ENCODE peak calls at places on chromosomes 5 and 9, in eight cellular contexts. M is cardiac muscle cell, T is breast epithelium, W is PC-3, B is adipocyte, U is upper lobe of right lung, S is astrocyte, Z is PC-9. A is an unnamed sample. For H3K4me1 and H3K27me3, the result is how much of the 10 kb centered on the place peaks cover.

GRCh38 chr9:101433229-101433628 is 2.3 kb downstream of the ALDOB start:
- DNase-seq in M (no peak), T (no peak), W (no peak), B (no peak), U (no peak), S (no peak), Z (no peak), A (no peak)

GRCh38 chr5:134053840-134054338 is 49.1 kb upstream of the VDAC1 start:
- DNase-seq in M (peak), T (no peak), W (peak), B (no peak), U (no peak), S (peak), Z (peak), A (no peak)

GRCh38 chr5:95664204-95664786 is 17.7 kb downstream of the RFESD start:
- DNase-seq in M (peak), T (no peak), W (peak), B (peak), U (no peak), S (peak), Z (no peak), A (no peak)

GRCh38 chr5:10555134-10555733 is 8.6 kb upstream of the ANKRD33B start:
- DNase-seq in M (no peak), T (no peak), W (peak), B (peak), U (no peak), S (peak), Z (peak), A (no peak)

GRCh38 chr5:120152472-120152871 is 311.6 kb upstream of the PRR16 start:
- DNase-seq in M (peak), T (no peak), W (peak), B (peak), U (no peak), S (peak), Z (no peak), A (no peak)

GRCh38 chr9:103193992-103194391 is 198.9 kb downstream of the CYLC2 start:
- DNase-seq in M (no peak), T (no peak), W (no peak), B (no peak), U (no peak), S (no peak), Z (no peak), A (no peak)

GRCh38 chr9:35948451-35948850 is 9.5 kb downstream of the OR2S2 start:
- DNase-seq in M (peak), T (no peak), W (no peak), B (no peak), U (no peak), S (no peak), Z (no peak), A (no peak)

GRCh38 chr5:143638654-143639053 is 173.3 kb upstream of the HMHB1 start:
- DNase-seq in M (no peak), T (no peak), W (no peak), B (no peak), U (no peak), S (no peak), Z (no peak), A (no peak)

GRCh38 chr9:105280730-105281129 is 36.3 kb downstream of the SLC44A1 start:
- DNase-seq in M (no peak), T (no peak), W (peak), B (no peak), U (no peak), S (peak), Z (no peak), A (no peak)

GRCh38 chr5:129460121-129460950 is at the start of gene ADAMTS19:
- DNase-seq in M (peak), T (no peak), W (peak), B (peak), U (no peak), S (peak), Z (no peak), A (no peak)

GRCh38 chr5:147661576-147661975 is 121.0 kb downstream of the JAKMIP2 start:
- DNase-seq in M (peak), T (no peak), W (no peak), B (no peak), U (no peak), S (peak), Z (no peak), A (no peak)

GRCh38 chr5:140575309-140575708 is 10.7 kb downstream of the SLC35A4 start:
- DNase-seq in M (peak), T (no peak), W (peak), B (peak), U (peak), S (no peak), Z (no peak), A (no peak)

GRCh38 chr9:118236625-118237024 is 532.4 kb downstream of the TLR4 start:
- DNase-seq in M (no peak), T (no peak), W (no peak), B (no peak), U (no peak), S (no peak), Z (no peak), A (no peak)

GRCh38 chr5:137466888-137467287 is 32.2 kb downstream of the SPOCK1 start:
- DNase-seq in M (peak), T (no peak), W (no peak), B (no peak), U (no peak), S (peak), Z (no peak), A (no peak)

GRCh38 chr9:125966456-125966855 is 219.3 kb downstream of the PBX3 start:
- DNase-seq in M (no peak), T (no peak), W (no peak), B (no peak), U (no peak), S (no peak), Z (no peak), A (no peak)

GRCh38 chr5:55847837-55848236 is 3.3 kb upstream of the IL31RA start:
- DNase-seq in M (peak), T (no peak), W (no peak), B (no peak), U (no peak), S (peak), Z (no peak), A (no peak)

GRCh38 chr9:93665566-93666278 is 89.3 kb downstream of the PHF2 start:
- DNase-seq in M (no peak), T (peak), W (no peak), B (no peak), U (no peak), S (no peak), Z (no peak), A (no peak)

GRCh38 chr5:73115399-73116051 is 4.8 kb upstream of the TMEM171 start:
- DNase-seq in M (peak), T (no peak), W (peak), B (peak), U (no peak), S (peak), Z (peak), A (no peak)

GRCh38 chr5:130885027-130885426 is 280.0 kb downstream of the HINT1 start:
- DNase-seq in M (no peak), T (no peak), W (no peak), B (no peak), U (no peak), S (no peak), Z (no peak), A (no peak)

GRCh38 chr5:150148408-150148927 is 7.2 kb downstream of the PDGFRB start:
- DNase-seq in M (peak), T (no peak), W (peak), B (no peak), U (no peak), S (no peak), Z (no peak), A (no peak)

GRCh38 chr9:133023117-133023890 is 7.5 kb upstream of the GTF3C5 start:
- DNase-seq in M (peak), T (no peak), W (no peak), B (no peak), U (no peak), S (no peak), Z (no peak), A (peak)

GRCh38 chr9:76927540-76928240 is 21.8 kb upstream of the PRUNE2 start:
- DNase-seq in M (peak), T (no peak), W (peak), B (no peak), U (no peak), S (peak), Z (no peak), A (no peak)

GRCh38 chr5:89313044-89313443 is 430.1 kb upstream of the MEF2C start:
- DNase-seq in M (peak), T (no peak), W (peak), B (peak), U (no peak), S (peak), Z (no peak), A (no peak)

GRCh38 chr5:170338933-170339779 is 41.6 kb upstream of the LCP2 start:
- DNase-seq in M (no peak), T (no peak), W (no peak), B (no peak), U (no peak), S (no peak), Z (no peak), A (peak)

GRCh38 chr9:94165592-94166236 is 81.5 kb downstream of the PTPDC1 start:
- DNase-seq in M (peak), T (peak), W (peak), B (peak), U (peak), S (peak), Z (peak), A (peak)

GRCh38 chr5:63959177-63959982 is 2.9 kb downstream of the HTR1A start:
- DNase-seq in M (peak), T (no peak), W (peak), B (no peak), U (peak), S (no peak), Z (no peak), A (no peak)

GRCh38 chr9:34571180-34571800 is 18.2 kb downstream of the CNTFR start:
- DNase-seq in M (peak), T (no peak), W (no peak), B (no peak), U (no peak), S (no peak), Z (no peak), A (no peak)

GRCh38 chr9:16105576-16105975 is 552.7 kb downstream of the CCDC171 start:
- DNase-seq in M (peak), T (no peak), W (no peak), B (peak), U (no peak), S (peak), Z (no peak), A (no peak)

GRCh38 chr5:14526493-14526892 is 55.1 kb upstream of the OTULINL start:
- DNase-seq in M (no peak), T (no peak), W (no peak), B (no peak), U (no peak), S (no peak), Z (no peak), A (no peak)

GRCh38 chr5:16626696-16627264 is 10.0 kb upstream of the RETREG1 start:
- DNase-seq in M (peak), T (no peak), W (no peak), B (peak), U (no peak), S (no peak), Z (no peak), A (peak)

GRCh38 chr9:3946840-3947239 is 353.0 kb downstream of the GLIS3 start:
- DNase-seq in M (no peak), T (no peak), W (no peak), B (no peak), U (no peak), S (no peak), Z (no peak), A (no peak)

GRCh38 chr5:96765043-96765442 is 42.7 kb downstream of the ERAP1 start:
- DNase-seq in M (no peak), T (no peak), W (no peak), B (no peak), U (no peak), S (no peak), Z (no peak), A (no peak)

GRCh38 chr9:122261469-122261881 is 3.2 kb downstream of the RBM18 start:
- DNase-seq in M (peak), T (peak), W (peak), B (peak), U (peak), S (peak), Z (peak), A (no peak)
- H3K4me1 ChIP-seq in M (under half), T (under half), W (under half), B (under half), U (under half), S (under half), Z (under half), A (under half)

GRCh38 chr5:112737472-112738179 is at the start of gene APC:
- DNase-seq in M (peak), T (peak), W (no peak), B (peak), U (peak), S (peak), Z (peak), A (peak)

GRCh38 chr5:112738180-112738560 is 485 bp downstream of the APC start:
- DNase-seq in M (peak), T (no peak), W (no peak), B (peak), U (no peak), S (no peak), Z (no peak), A (peak)

GRCh38 chr5:112735702-112736101 is 2.0 kb upstream of the APC start:
- DNase-seq in M (peak), T (no peak), W (peak), B (peak), U (no peak), S (peak), Z (peak), A (no peak)

GRCh38 chr5:112734597-112734996 is 3.1 kb upstream of the APC start:
- DNase-seq in M (no peak), T (no peak), W (no peak), B (no peak), U (no peak), S (no peak), Z (no peak), A (no peak)

DNA sequence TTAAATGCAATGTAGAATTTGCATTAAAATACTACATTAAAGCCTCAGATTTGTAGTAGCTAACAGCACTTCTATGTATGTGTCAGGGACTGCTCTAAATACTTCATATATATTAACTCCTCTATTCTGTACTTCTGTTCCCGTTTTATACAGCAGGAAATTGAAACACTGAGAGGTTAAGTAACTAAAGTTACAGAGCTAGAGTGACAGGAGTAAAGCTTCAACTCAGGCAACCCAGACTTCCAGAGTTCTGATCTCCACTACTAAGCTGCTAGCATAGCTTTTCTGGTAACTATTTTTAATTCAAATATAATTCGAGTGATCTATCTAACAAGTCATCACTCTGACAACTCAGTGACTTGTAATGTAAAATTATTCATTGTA is 605 bp upstream of the APC start:
- DNase-seq in M (peak), T (no peak), W (no peak), B (peak), U (no peak), S (no peak), Z (no peak), A (no peak)
- H3K4me3 ChIP-seq in M (peak), T (peak), W (no peak), B (peak), U (peak), S (peak), Z (peak), A (peak)

DNA sequence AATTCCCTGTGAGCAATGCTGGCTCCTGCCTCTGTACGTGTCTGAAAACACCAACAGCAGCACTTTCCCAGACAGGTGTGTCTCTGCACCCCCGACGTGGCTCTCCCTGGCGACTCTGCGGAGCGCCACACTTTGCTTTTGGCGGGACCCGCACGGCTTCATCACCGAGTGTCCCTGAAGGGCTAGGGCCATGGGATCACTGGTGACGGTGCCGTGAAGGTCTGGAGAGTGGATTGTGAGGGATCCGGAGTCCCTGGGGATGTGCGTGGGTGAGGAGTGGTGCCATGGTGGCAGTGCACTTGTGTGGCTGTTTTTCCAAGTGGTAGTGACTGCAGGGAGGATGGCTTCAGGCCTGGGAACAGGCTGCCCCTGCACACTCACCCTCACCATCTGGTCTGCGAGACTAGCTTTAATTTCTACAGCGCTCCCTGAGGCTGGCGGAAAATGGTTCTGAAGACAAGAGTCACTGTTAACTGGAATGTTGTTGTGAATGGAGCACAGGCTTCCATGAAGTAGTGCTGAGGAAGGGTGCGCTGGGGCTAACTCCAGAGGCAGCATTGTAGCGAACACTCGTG is 3.2 kb downstream of the NKD2 start:
- DNase-seq in M (no peak), T (no peak), W (no peak), B (no peak), U (peak), S (no peak), Z (no peak), A (no peak)
- H3K27me3 ChIP-seq in M (under half), T (under half), W (under half), B (half or more), U (under half), S (under half), Z (half or more), A (under half)

DNA sequence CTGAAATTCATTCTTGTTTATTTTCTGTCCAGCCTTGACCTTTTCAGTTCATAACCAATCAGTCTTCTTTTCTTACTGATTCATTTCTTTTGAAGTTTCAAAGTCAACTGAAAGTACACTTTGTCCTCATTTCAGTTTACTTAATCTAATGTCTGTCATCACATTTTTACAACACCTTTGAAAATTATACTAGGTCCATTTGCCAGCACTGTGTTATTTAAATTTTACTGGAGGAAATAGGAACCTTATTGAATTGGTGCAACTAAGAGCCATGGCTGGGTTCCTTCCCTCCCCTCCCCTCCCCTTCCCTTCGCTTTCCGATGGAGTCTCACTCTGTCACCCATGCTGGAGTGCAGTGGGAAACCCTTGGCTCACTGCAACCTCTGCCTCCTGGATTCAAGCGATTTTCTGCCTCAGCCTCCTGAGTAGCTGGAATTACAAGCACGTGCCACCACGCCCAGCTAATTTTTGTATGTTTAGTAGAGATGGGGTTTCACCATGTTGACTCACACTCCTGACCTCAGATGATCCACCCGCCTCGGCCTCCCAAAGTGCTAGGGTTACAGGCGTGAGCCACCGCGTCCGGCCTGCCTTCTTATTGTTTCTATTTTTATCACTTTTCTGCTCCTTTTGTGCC is 6.3 kb downstream of the RMI1 start:
- DNase-seq in M (no peak), T (no peak), W (peak), B (no peak), U (no peak), S (peak), Z (peak), A (no peak)
- H3K4me1 ChIP-seq in M (under half), T (under half), W (under half), B (under half), U (under half), S (under half), Z (under half), A (under half)

GRCh38 chr9:107489687-107490605 is at the start of gene KLF4:
- DNase-seq in M (peak), T (peak), W (peak), B (peak), U (peak), S (peak), Z (peak), A (peak)

GRCh38 chr9:107486674-107487520 is 2.7 kb downstream of the KLF4 start:
- DNase-seq in M (no peak), T (no peak), W (peak), B (peak), U (no peak), S (no peak), Z (no peak), A (no peak)

GRCh38 chr9:107489144-107489673 is 360 bp downstream of the KLF4 start:
- DNase-seq in M (no peak), T (no peak), W (peak), B (no peak), U (no peak), S (no peak), Z (no peak), A (no peak)

GRCh38 chr9:107487521-107488399 is 1.8 kb downstream of the KLF4 start:
- DNase-seq in M (peak), T (peak), W (peak), B (peak), U (peak), S (peak), Z (peak), A (no peak)

DNA sequence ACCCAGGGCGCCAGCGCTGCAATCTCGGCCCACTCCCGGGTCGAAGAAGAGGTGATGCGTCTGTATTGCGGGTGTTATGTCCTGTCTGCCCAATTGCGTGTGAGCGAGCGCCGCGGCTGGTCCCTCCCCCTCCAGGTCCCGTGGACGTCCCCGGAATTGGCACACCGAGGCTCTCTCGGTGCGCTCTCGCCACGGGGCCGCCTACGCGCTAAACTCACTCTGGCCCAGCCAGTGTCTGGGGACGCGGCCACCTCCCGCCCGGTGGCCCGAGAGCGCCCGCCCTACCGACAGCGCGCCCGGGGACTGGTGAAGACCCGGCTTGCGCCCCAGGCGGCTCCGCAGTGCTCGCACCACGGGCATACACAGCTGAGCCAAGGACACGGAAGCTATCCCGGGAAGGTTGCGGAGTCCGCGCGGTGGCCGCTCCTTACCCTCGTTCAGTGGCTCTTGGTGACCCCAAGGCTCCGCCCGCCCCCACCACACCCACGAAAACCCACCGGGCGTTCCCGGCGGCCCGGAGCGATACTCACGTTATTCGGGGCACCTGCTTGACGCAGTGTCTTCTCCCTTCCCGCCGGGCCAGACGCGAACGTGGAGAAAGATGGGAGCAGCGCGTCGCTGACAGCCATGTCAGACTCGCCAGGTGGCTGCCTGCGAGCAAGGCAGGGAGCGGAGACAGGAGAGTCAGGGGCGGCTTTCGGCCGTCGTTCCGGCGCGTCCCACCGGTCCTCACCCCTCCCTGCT is 997 bp downstream of the KLF4 start:
- DNase-seq in M (peak), T (peak), W (peak), B (peak), U (peak), S (peak), Z (peak), A (peak)
- H3K4me3 ChIP-seq in M (peak), T (peak), W (peak), B (peak), U (peak), S (peak), Z (peak), A (no peak)

GRCh38 chr9:135790356-135790755 is 88.4 kb downstream of the KCNT1 start:
- DNase-seq in M (no peak), T (no peak), W (no peak), B (no peak), U (no peak), S (no peak), Z (no peak), A (no peak)
- H3K27me3 ChIP-seq in M (under half), T (under half), W (under half), B (under half), U (under half), S (under half), Z (under half), A (under half)

GRCh38 chr5:174901336-174901735 is 177.0 kb downstream of the MSX2 start:
- DNase-seq in M (no peak), T (no peak), W (no peak), B (no peak), U (no peak), S (no peak), Z (no peak), A (no peak)
- H3K4me1 ChIP-seq in M (under half), T (under half), W (under half), B (under half), U (under half), S (under half), Z (under half), A (under half)